ENCODE peak calls at places on chromosomes 4 and X, in eight cellular contexts. I, O, A, X, Y, F, P and T are unnamed samples.

GRCh38 chr4:106358899-106359298 is 9.7 kb downstream of the GIMD1 start:
- DNase-seq in I (no peak), O (no peak), A (no peak), X (peak), Y (no peak), F (no peak), P (no peak), T (no peak)

GRCh38 chr4:187309456-187309855 is 585.8 kb upstream of the FAT1 start:
- DNase-seq in I (no peak), O (no peak), A (no peak), X (peak), Y (no peak), F (no peak), P (no peak), T (no peak)

GRCh38 chrX:153469811-153470410 is 465 bp downstream of the HAUS7 start:
- DNase-seq in I (no peak), O (peak), A (no peak), X (peak), Y (peak), F (no peak), P (no peak), T (no peak)

GRCh38 chrX:22803353-22803752 is 196.4 kb upstream of the DDX53 start:
- DNase-seq in I (no peak), O (no peak), A (no peak), X (no peak), Y (no peak), F (no peak), P (no peak), T (no peak)

GRCh38 chr4:94595880-94596483 is 144.2 kb downstream of the PDLIM5 start:
- DNase-seq in I (no peak), O (no peak), A (no peak), X (peak), Y (peak), F (no peak), P (no peak), T (no peak)

GRCh38 chrX:129000018-129000417 is 523.3 kb downstream of the SMARCA1 start:
- DNase-seq in I (no peak), O (no peak), A (no peak), X (no peak), Y (no peak), F (no peak), P (no peak), T (no peak)

GRCh38 chr4:121707344-121707743 is 10.6 kb upstream of the ANXA5 start:
- DNase-seq in I (no peak), O (no peak), A (no peak), X (no peak), Y (no peak), F (no peak), P (no peak), T (no peak)

GRCh38 chr4:74480267-74480666 is 35.3 kb downstream of the AREG start:
- DNase-seq in I (no peak), O (no peak), A (no peak), X (peak), Y (no peak), F (no peak), P (no peak), T (no peak)

GRCh38 chr4:88817740-88818139 is 120.1 kb upstream of the NAP1L5 start:
- DNase-seq in I (no peak), O (no peak), A (no peak), X (no peak), Y (no peak), F (no peak), P (no peak), T (no peak)

GRCh38 chrX:8738588-8739189 is 6.8 kb upstream of the ANOS1 start:
- DNase-seq in I (no peak), O (peak), A (no peak), X (peak), Y (peak), F (peak), P (no peak), T (no peak)

GRCh38 chr4:4849106-4849505 is 10.4 kb upstream of the MSX1 start:
- DNase-seq in I (peak), O (no peak), A (no peak), X (no peak), Y (no peak), F (no peak), P (no peak), T (no peak)

DNA sequence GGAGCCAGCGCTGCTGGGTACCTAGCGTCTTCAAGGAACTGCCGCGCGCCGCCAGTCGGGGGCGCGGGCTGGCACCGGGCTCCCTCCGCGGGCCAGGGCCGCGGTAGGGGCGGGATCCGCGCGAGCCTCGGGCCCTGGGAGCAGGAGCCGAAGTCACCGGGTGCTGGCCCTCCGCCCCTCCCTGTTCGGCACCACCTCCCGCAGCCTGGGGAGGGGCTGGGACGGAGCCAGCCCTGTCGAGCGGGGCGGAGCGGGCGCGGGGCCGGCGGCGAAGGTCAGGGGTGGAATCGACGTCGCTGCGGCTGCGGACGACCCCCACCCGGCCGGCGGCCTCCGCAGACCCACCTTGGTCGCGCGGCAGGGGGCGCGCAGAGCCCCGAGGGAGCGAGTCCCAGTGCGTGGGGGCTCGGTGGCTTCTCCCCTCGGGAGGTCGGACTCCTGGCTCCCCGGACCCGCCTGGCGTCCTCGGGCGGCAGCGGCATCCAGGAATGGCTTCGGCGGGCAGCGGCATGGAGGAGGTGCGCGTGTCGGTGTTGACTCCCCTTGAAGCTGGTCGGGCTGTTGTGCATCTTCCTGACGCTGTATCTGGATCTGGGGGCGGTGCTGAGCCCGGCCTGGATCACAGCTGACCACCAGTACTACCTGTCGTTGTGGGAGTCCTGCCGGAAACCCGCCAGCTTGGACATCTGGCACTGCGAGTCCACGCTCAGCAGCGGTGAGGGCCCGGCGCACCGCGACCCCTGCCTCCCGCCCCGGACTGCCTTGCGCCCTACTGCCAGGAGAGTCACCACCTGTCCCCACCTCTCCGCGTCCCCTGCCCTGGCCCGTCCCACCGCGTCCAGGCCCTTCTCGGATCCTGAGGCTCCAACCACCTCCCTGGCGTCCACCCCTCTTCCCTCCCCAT is 50.5 kb upstream of the FAM47C start:
- DNase-seq in I (no peak), O (no peak), A (peak), X (no peak), Y (peak), F (peak), P (no peak), T (no peak)
- TF ChIP-seq CTCF in I (no peak), O (no peak), A (peak), X (no peak), Y (peak), F (no peak), P (no peak), T (peak)

GRCh38 chr4:118014831-118015230 is 19.5 kb upstream of the NDST3 start:
- DNase-seq in I (no peak), O (no peak), A (no peak), X (no peak), Y (no peak), F (no peak), P (no peak), T (no peak)

GRCh38 chr4:118012142-118012541 is 22.1 kb upstream of the NDST3 start:
- DNase-seq in I (no peak), O (no peak), A (no peak), X (no peak), Y (no peak), F (no peak), P (no peak), T (no peak)
- TF ChIP-seq CTCF in I (no peak), O (no peak), A (peak), X (peak), Y (peak), F (no peak), P (no peak), T (peak)

DNA sequence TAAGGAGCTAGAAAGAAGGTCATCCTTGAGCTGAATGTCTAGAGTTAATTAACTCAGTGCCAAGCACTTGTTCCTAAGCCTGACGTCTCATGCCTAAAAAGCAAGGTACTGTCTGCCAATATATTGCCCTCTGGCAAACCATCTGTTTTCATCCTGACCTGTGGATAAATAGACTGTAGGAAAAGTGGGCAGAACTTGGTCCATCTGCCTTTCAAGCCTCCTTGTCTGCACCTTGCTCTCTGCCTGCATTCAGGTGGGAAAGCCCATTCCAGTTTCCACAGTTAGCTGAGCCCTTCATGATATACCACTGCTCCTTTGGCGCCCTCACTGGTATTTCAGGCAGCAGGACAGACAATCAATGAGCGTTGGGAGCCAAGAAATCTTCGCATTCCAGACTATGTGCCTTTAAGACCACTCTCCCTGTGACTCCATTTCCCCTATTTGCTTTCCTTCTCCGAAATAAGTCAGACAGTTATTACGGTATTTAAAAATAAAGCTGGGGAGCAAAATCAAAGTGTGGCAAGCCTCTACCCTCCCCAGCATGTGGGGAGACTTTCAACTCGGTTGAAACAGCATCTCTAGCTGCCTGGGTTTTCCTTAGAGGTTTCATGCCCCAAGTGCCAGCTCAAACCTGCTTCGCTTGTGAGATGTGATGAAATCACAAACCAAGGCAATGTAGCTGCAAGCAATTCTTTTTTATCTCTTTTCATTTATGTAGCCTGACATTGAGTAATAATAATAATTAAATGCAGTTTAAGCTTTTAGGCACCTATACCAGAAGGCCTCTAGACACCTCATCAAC is 2.5 kb upstream of the CCDC149 start:
- DNase-seq in I (no peak), O (no peak), A (no peak), X (peak), Y (no peak), F (no peak), P (no peak), T (no peak)
- TF ChIP-seq CTCF in I (no peak), O (no peak), A (peak), X (peak), Y (peak), F (no peak), P (no peak), T (no peak)

GRCh38 chr4:56840559-56840958 is 19.1 kb upstream of the SPINK2 start:
- DNase-seq in I (no peak), O (no peak), A (no peak), X (no peak), Y (no peak), F (no peak), P (no peak), T (no peak)

GRCh38 chr4:56844817-56845580 is 23.5 kb upstream of the SPINK2 start:
- DNase-seq in I (no peak), O (no peak), A (no peak), X (no peak), Y (no peak), F (no peak), P (no peak), T (no peak)

GRCh38 chr4:56843421-56843899 is 22.0 kb upstream of the SPINK2 start:
- DNase-seq in I (peak), O (no peak), A (no peak), X (no peak), Y (no peak), F (no peak), P (no peak), T (no peak)
- TF ChIP-seq CTCF in I (no peak), O (no peak), A (no peak), X (no peak), Y (no peak), F (no peak), P (no peak), T (no peak)

DNA sequence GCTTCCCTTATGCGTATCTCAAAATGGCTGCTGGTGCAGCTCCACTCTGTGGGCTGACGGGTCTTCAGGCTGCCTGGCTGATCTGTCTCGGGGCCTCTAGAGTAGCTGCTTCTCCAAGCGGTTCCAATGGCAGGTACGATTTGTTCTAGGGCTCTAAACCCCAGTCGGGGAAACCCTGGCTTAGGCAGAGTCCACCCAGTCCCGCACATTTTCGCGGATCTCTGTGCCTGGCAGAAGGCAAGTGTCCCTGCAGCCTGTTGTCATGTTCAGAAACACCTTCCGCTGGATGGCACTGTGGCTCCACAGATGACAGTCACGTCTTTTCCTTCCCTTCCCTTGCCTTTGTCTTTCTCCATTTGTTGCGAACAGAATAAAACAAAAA is 54.4 kb downstream of the NBDY start:
- DNase-seq in I (peak), O (peak), A (no peak), X (no peak), Y (peak), F (peak), P (peak), T (no peak)
- TF ChIP-seq CTCF in I (no peak), O (no peak), A (no peak), X (no peak), Y (peak), F (no peak), P (peak), T (no peak)

DNA sequence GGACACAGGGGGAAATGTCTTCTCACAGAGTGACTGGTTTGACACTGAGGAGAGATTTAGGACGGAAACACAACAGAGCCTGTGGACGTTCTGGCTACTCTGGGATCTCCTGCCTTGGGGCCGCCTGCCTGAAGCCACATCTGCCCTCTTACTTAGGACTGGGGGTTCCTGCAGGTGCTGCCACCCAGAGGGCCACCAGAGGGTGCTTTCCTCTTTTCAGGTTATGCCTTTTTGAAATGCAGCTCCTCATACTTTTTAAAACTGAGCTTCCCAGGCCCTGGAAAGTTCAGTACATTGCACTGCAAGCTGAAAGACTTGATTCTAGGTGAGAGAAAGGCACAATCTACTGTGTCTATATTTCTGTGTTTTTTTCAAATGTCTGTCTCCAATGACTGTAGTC is 92.2 kb upstream of the PGRMC2 start:
- DNase-seq in I (no peak), O (peak), A (no peak), X (peak), Y (peak), F (peak), P (peak), T (no peak)
- TF ChIP-seq CTCF in I (peak), O (peak), A (peak), X (peak), Y (peak), F (peak), P (peak), T (peak)